ENCODE peak calls at places on chromosomes 13 and 19, in four cellular contexts. L is tibial artery, D is transverse colon, E is fibroblast of lung. S is an unnamed sample.

GRCh38 chr13:32019612-32020233 is 11.9 kb upstream of the FRY start:
- DNase-seq in E (peak; percentile 86), D (peak; percentile 25), L (no peak), S (no peak)

GRCh38 chr13:73995752-73996151 is 138.5 kb downstream of the KLF12 start:
- DNase-seq in L (no peak), D (no peak), E (no peak), S (no peak)

GRCh38 chr13:65470781-65471180 is 1759.4 kb downstream of the PCDH9 start:
- DNase-seq in L (no peak), D (no peak), E (peak; percentile 61), S (no peak)

GRCh38 chr19:20273376-20273775 is 106.4 kb downstream of the ZNF486 start:
- DNase-seq in D (no peak), E (no peak), L (no peak), S (no peak)

GRCh38 chr13:44219808-44220544 is 153.6 kb upstream of the SERP2 start:
- DNase-seq in D (no peak), E (peak; percentile 68), L (no peak), S (peak; percentile 66)

GRCh38 chr19:9018163-9018875 is 8.1 kb upstream of the MUC16 start:
- DNase-seq in L (no peak), E (no peak), D (no peak), S (no peak)

GRCh38 chr13:27953671-27954405 is 15.3 kb downstream of the CDX2 start:
- DNase-seq in L (peak; percentile 49), D (peak; percentile 87), E (peak; percentile 56), S (no peak)

GRCh38 chr13:112670864-112671263 is 19.0 kb upstream of the ATP11A start:
- DNase-seq in D (no peak), L (peak; percentile 12), E (no peak), S (no peak)

GRCh38 chr19:48489608-48490216 is 20.5 kb downstream of the CYTH2 start:
- DNase-seq in L (peak; percentile 53), D (peak; percentile 91), E (peak; percentile 44), S (no peak)

GRCh38 chr19:35718345-35719041 is 690 bp downstream of the KMT2B start:
- DNase-seq in E (no peak), L (no peak), D (peak; percentile 49), S (no peak)

GRCh38 chr19:27796073-27796472 is 1416.9 kb downstream of the UQCRFS1 start:
- DNase-seq in D (no peak), E (no peak), L (no peak), S (no peak)

GRCh38 chr19:30064021-30064699 is 122.1 kb downstream of the URI1 start:
- DNase-seq in D (peak; percentile 4), E (no peak), L (no peak), S (no peak)

GRCh38 chr13:110445722-110446569 is 115.6 kb downstream of the RAB20 start:
- DNase-seq in L (no peak), E (peak; percentile 24), D (no peak), S (no peak)

GRCh38 chr13:73717632-73718031 is 416.6 kb downstream of the KLF12 start:
- DNase-seq in L (no peak), D (no peak), E (peak; percentile 39), S (peak; percentile 81)

GRCh38 chr13:55572408-55572807 is 1568.3 kb upstream of the PRR20A start:
- DNase-seq in D (no peak), L (no peak), E (no peak), S (no peak)

GRCh38 chr19:33403221-33403972 is 29.9 kb downstream of the CEBPG start:
- DNase-seq in L (peak; percentile 18), E (peak; percentile 47), D (peak; percentile 45), S (no peak)

GRCh38 chr13:78603240-78603947 is at the start of gene POU4F1:
- DNase-seq in D (peak; percentile 69), L (no peak), E (peak; percentile 26), S (no peak)

GRCh38 chr13:28047784-28048388 is 52.5 kb downstream of the FLT3 start:
- DNase-seq in L (no peak), E (no peak), D (peak; percentile 11), S (peak; percentile 44)

GRCh38 chr13:41306271-41307150 is 4.6 kb upstream of the NAA16 start:
- DNase-seq in E (no peak), D (no peak), L (no peak), S (no peak)

GRCh38 chr13:46720189-46720588 is 76.8 kb downstream of the ESD start:
- DNase-seq in D (no peak), L (no peak), E (no peak), S (no peak)

GRCh38 chr13:46721054-46721453 is 75.9 kb downstream of the ESD start:
- DNase-seq in L (peak; percentile 38), E (peak; percentile 63), D (peak; percentile 39), S (no peak)

GRCh38 chr13:46717275-46717674 is 79.7 kb downstream of the ESD start:
- DNase-seq in L (no peak), D (no peak), E (no peak), S (no peak)

GRCh38 chr13:46715363-46715762 is 81.6 kb downstream of the ESD start:
- DNase-seq in L (no peak), E (no peak), D (no peak), S (no peak)

DNA sequence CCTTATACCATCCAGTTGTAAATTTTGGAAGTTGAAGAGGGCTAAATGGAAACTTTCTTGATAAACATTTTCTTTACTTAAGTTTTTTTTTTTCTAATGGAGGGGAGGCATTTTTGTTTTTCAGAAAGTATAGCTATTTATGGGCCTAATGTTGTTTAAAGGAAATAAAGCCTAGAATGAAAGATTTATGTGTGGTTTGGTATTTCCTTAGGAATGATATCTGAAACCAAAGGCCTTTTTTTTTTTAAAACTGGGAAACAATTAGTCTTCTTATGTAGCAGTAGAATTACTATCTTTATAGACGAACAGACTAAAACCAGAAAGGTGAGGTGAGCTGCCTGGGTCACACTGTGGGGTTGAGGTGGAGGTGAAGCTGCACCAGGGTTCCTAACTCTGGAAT is 80.1 kb downstream of the ESD start:
- DNase-seq in E (peak; percentile 39), L (no peak), D (no peak), S (no peak)
- H3K27ac ChIP-seq in E (no peak overlapping the region), L (peak overlapping the region; percentile 0), D (no peak overlapping the region), S (no peak overlapping the region)

GRCh38 chr19:2338055-2338615 is 9.7 kb downstream of the SPPL2B start:
- DNase-seq in E (no peak), D (no peak), L (no peak), S (no peak)
- H3K27ac ChIP-seq in E (no peak overlapping the region), D (no peak overlapping the region), L (no peak overlapping the region), S (no peak overlapping the region)

DNA sequence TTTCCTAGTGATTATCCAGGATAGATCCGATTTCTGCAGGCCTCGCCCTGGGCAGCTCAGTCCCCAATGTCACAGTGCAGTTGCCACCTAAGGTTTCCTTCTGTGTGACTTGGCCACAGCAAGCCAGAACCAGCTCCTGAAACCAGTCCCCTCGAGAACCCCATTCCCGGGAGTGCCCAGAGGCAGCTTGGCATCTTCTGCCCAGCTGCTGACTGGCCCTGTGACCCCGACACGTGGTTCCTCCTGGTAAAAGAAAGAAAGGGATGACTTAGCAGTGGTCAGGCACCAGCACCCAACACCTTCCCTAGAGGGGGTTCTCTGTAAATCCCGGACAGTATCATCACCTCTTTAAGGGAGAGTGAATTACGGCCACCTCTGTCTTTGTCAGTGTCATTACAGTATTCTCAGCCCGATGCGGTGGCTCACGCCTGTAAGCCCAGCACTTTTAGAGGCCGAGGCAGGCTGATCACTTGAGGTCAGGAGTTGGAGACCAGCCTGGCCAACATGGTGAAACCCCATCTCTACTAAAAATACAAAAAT is 41.7 kb downstream of the MYO9B start:
- DNase-seq in L (no peak), E (no peak), D (no peak), S (no peak)
- H3K27ac ChIP-seq in L (peak overlapping the region; percentile 84), E (no peak overlapping the region), D (no peak overlapping the region), S (no peak overlapping the region)

DNA sequence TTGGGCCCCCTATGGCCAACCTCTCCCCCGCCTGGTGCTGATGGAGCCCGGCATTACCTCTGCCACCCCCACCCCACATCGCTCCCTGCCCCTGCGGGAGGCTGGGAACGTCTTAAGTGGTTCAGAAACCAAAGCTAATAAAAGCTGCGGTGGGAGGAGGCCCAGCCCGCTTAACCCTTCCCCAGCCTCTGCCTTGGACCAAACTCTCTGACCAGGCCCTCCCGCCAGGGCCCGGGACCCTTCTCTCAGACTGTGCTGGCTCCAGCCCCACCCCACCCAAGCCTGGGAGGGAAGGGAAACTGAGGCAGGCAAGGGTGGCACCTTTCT is 22.1 kb downstream of the SMIM24 start:
- DNase-seq in D (no peak), E (peak; percentile 36), L (no peak), S (no peak)
- H3K27ac ChIP-seq in D (peak overlapping the region; percentile 82), E (peak overlapping the region; percentile 85), L (peak overlapping the region; percentile 94), S (no peak overlapping the region)